ENCODE peak calls at places on chromosomes 13 and 19, in five cellular contexts. One of them, this sample, is unnamed.

GRCh38 chr13:48078251-48078656 is 16.6 kb downstream of the MED4 start:
- DNase-seq in Peyer's patch: peak
- DNase-seq in body of pancreas: no peak
- DNase-seq in heart left ventricle: no peak
- DNase-seq in K562: no peak
- DNase-seq in this sample: peak

GRCh38 chr13:112837371-112838037 is 131.5 kb upstream of the MCF2L start:
- DNase-seq in Peyer's patch: no peak
- DNase-seq in body of pancreas: no peak
- DNase-seq in heart left ventricle: no peak
- DNase-seq in K562: no peak
- DNase-seq in this sample: no peak

GRCh38 chr19:6047741-6048231 is 62.5 kb downstream of the RFX2 start:
- DNase-seq in Peyer's patch: no peak
- DNase-seq in body of pancreas: peak
- DNase-seq in heart left ventricle: no peak
- DNase-seq in K562: peak
- DNase-seq in this sample: no peak

GRCh38 chr19:48752511-48753365 is at the start of gene FUT1:
- DNase-seq in Peyer's patch: peak
- DNase-seq in body of pancreas: peak
- DNase-seq in heart left ventricle: peak
- DNase-seq in K562: peak
- DNase-seq in this sample: no peak

GRCh38 chr19:372306-372890 is 27.8 kb upstream of the MIER2 start:
- DNase-seq in Peyer's patch: no peak
- DNase-seq in body of pancreas: peak
- DNase-seq in heart left ventricle: peak
- DNase-seq in K562: no peak
- DNase-seq in this sample: no peak

GRCh38 chr19:19087676-19088075 is 23.9 kb downstream of the SLC25A42 start:
- DNase-seq in Peyer's patch: no peak
- DNase-seq in body of pancreas: no peak
- DNase-seq in heart left ventricle: no peak
- DNase-seq in K562: no peak
- DNase-seq in this sample: no peak

GRCh38 chr19:47776568-47776967 is 1.9 kb upstream of the SELENOW start:
- DNase-seq in Peyer's patch: no peak
- DNase-seq in body of pancreas: no peak
- DNase-seq in heart left ventricle: no peak
- DNase-seq in K562: no peak
- DNase-seq in this sample: no peak

GRCh38 chr19:15934332-15935078 is at the start of gene CYP4F11:
- DNase-seq in Peyer's patch: no peak
- DNase-seq in body of pancreas: peak
- DNase-seq in heart left ventricle: peak
- DNase-seq in K562: no peak
- DNase-seq in this sample: no peak

GRCh38 chr19:28999733-29000433 is 213.1 kb downstream of the UQCRFS1 start:
- DNase-seq in Peyer's patch: no peak
- DNase-seq in body of pancreas: no peak
- DNase-seq in heart left ventricle: no peak
- DNase-seq in K562: no peak
- DNase-seq in this sample: no peak

GRCh38 chr13:31067416-31068118 is 94.1 kb downstream of the HSPH1 start:
- DNase-seq in Peyer's patch: no peak
- DNase-seq in body of pancreas: no peak
- DNase-seq in heart left ventricle: no peak
- DNase-seq in K562: no peak
- DNase-seq in this sample: no peak

GRCh38 chr13:20547479-20547908 is 19.5 kb upstream of the IFT88 start:
- DNase-seq in Peyer's patch: no peak
- DNase-seq in body of pancreas: peak
- DNase-seq in heart left ventricle: no peak
- DNase-seq in K562: no peak
- DNase-seq in this sample: no peak

GRCh38 chr19:50797429-50798115 is 7.4 kb downstream of the ACP4 start:
- DNase-seq in Peyer's patch: no peak
- DNase-seq in body of pancreas: no peak
- DNase-seq in heart left ventricle: no peak
- DNase-seq in K562: no peak
- DNase-seq in this sample: no peak
- TF ChIP-seq POLR2A in Peyer's patch: no peak
- TF ChIP-seq POLR2A in body of pancreas: no peak
- TF ChIP-seq POLR2A in heart left ventricle: no peak
- TF ChIP-seq POLR2A in K562: peak
- TF ChIP-seq POLR2A in this sample: peak

GRCh38 chr19:32647361-32647760 is 27.6 kb downstream of the ANKRD27 start:
- DNase-seq in Peyer's patch: no peak
- DNase-seq in body of pancreas: no peak
- DNase-seq in heart left ventricle: no peak
- DNase-seq in K562: no peak
- DNase-seq in this sample: no peak
- TF ChIP-seq POLR2A in Peyer's patch: no peak
- TF ChIP-seq POLR2A in body of pancreas: no peak
- TF ChIP-seq POLR2A in heart left ventricle: no peak
- TF ChIP-seq POLR2A in K562: no peak
- TF ChIP-seq POLR2A in this sample: no peak

DNA sequence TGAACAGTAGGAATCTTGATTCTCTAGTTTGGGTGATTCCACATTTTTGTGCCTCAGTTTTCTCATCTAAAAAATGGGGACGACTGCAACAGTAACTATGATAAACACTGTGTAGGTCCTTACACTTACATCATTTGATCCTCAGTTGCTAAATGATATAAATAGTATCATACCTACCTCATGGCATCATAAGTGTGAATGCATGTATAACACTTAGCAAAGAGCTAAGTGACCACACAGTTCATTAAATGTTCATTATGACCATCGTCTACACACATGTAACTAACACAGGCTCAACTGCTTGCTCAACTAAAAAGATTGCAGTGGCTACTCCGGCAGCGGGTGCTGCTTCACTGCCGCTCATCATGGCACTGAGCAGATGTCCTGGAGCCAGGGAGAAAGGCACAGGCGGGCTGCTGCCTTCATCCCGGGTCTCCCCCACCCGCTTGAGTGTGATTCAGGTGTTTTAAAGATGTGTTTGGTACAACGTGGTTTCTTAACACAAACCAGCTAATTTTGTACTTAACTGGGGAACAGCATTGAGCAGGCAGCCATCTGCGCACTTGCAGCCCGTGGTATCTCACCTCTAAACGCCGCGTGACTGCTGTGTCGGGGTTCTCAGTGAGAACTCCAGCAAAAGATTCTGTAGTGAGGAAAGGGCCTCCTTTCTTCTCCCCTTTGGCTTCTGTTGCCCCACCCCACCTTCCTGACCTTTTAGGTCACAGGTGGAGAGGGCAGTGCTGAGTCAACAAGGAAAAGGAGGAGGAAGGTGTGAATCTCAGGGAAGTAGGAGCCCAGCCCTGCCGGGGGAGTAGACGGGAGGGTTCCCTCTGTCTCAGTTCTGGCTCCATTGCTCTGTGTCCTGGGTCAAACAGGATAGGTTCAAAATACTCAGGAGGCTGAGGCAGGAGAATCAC is 11.7 kb upstream of the ACTN4 start:
- DNase-seq in Peyer's patch: no peak
- DNase-seq in body of pancreas: no peak
- DNase-seq in heart left ventricle: no peak
- DNase-seq in K562: no peak
- DNase-seq in this sample: no peak
- TF ChIP-seq POLR2A in Peyer's patch: no peak
- TF ChIP-seq POLR2A in body of pancreas: no peak
- TF ChIP-seq POLR2A in heart left ventricle: no peak
- TF ChIP-seq POLR2A in K562: no peak
- TF ChIP-seq POLR2A in this sample: no peak

GRCh38 chr19:21396893-21397572 is at the start of gene ZNF493:
- DNase-seq in Peyer's patch: peak
- DNase-seq in body of pancreas: peak
- DNase-seq in heart left ventricle: peak
- DNase-seq in K562: peak
- DNase-seq in this sample: peak
- TF ChIP-seq POLR2A in Peyer's patch: peak
- TF ChIP-seq POLR2A in body of pancreas: peak
- TF ChIP-seq POLR2A in heart left ventricle: no peak
- TF ChIP-seq POLR2A in K562: peak
- TF ChIP-seq POLR2A in this sample: peak

GRCh38 chr19:58395220-58395978 is at the start of gene RNF225:
- DNase-seq in Peyer's patch: no peak
- DNase-seq in body of pancreas: peak
- DNase-seq in heart left ventricle: no peak
- DNase-seq in K562: peak
- DNase-seq in this sample: no peak
- TF ChIP-seq POLR2A in Peyer's patch: no peak
- TF ChIP-seq POLR2A in body of pancreas: peak
- TF ChIP-seq POLR2A in heart left ventricle: no peak
- TF ChIP-seq POLR2A in K562: peak
- TF ChIP-seq POLR2A in this sample: peak

GRCh38 chr19:21474671-21475181 is 30.7 kb upstream of the ZNF429 start:
- DNase-seq in Peyer's patch: peak
- DNase-seq in body of pancreas: peak
- DNase-seq in heart left ventricle: peak
- DNase-seq in K562: no peak
- DNase-seq in this sample: peak
- TF ChIP-seq POLR2A in Peyer's patch: no peak
- TF ChIP-seq POLR2A in body of pancreas: no peak
- TF ChIP-seq POLR2A in heart left ventricle: no peak
- TF ChIP-seq POLR2A in K562: no peak
- TF ChIP-seq POLR2A in this sample: no peak

GRCh38 chr19:45455707-45456499 is 11.9 kb upstream of the FOSB start:
- DNase-seq in Peyer's patch: peak
- DNase-seq in body of pancreas: peak
- DNase-seq in heart left ventricle: peak
- DNase-seq in K562: peak
- DNase-seq in this sample: no peak
- TF ChIP-seq POLR2A in Peyer's patch: no peak
- TF ChIP-seq POLR2A in body of pancreas: peak
- TF ChIP-seq POLR2A in heart left ventricle: no peak
- TF ChIP-seq POLR2A in K562: no peak
- TF ChIP-seq POLR2A in this sample: no peak

This sample was measured in GM12891.